ENCODE peak calls at places on chromosome 1, in nine cellular contexts. G is cerebellar nuclear complex, F is RPMI8226, H is left ventricle myocardium inferior, U is lung microvascular endothelial cell, V is AML-193, Z is T-helper 2 cell, T is mesothelial cell of epicardium, C is HT-29. J is an unnamed sample.

GRCh38 chr1:244047739-244048565 is 3.1 kb upstream of the ZBTB18 start:
- DNase-seq in G (peak), H (peak), V (peak), F (peak), Z (peak), U (peak), C (peak), T (peak), J (peak)

GRCh38 chr1:111219466-111220286 is 7.8 kb upstream of the CHI3L2 start:
- DNase-seq in C (no peak), G (no peak), F (peak), T (no peak), V (no peak), H (no peak), U (no peak), Z (peak), J (no peak)

GRCh38 chr1:50976890-50977574 is 7.0 kb downstream of the CDKN2C start:
- DNase-seq in F (no peak), G (no peak), V (no peak), Z (no peak), U (peak), T (no peak), H (no peak), C (no peak), J (peak)

GRCh38 chr1:6246497-6247295 is 2.7 kb downstream of the HES3 start:
- DNase-seq in F (peak), C (peak), V (peak), T (peak), U (peak), H (peak), Z (peak), G (peak), J (peak)

GRCh38 chr1:52348704-52349301 is 17.2 kb downstream of the CC2D1B start:
- DNase-seq in C (peak), U (peak), V (no peak), G (no peak), Z (no peak), F (no peak), H (no peak), T (no peak), J (no peak)

GRCh38 chr1:115322631-115323030 is 15.4 kb downstream of the NGF start:
- DNase-seq in F (no peak), C (no peak), V (no peak), G (no peak), H (no peak), U (no peak), T (no peak), Z (no peak), J (no peak)

GRCh38 chr1:7234471-7234755 is 449.2 kb downstream of the CAMTA1 start:
- DNase-seq in V (no peak), H (no peak), U (no peak), Z (no peak), G (no peak), C (no peak), T (no peak), F (no peak), J (no peak)

GRCh38 chr1:91124989-91125417 is 103.2 kb upstream of the ZNF644 start:
- DNase-seq in C (no peak), G (no peak), V (no peak), T (no peak), H (no peak), F (peak), Z (no peak), U (no peak), J (no peak)

GRCh38 chr1:7207875-7208646 is 422.8 kb downstream of the CAMTA1 start:
- DNase-seq in T (no peak), F (peak), Z (no peak), V (peak), H (no peak), G (no peak), C (peak), U (peak), J (no peak)

GRCh38 chr1:65434760-65435159 is 14.3 kb downstream of the LEPR start:
- DNase-seq in F (no peak), U (no peak), V (no peak), G (no peak), H (no peak), T (no peak), C (no peak), Z (no peak), J (no peak)

GRCh38 chr1:226611301-226611700 is 62.7 kb downstream of the STUM start:
- DNase-seq in T (no peak), C (no peak), G (no peak), U (no peak), F (no peak), H (no peak), Z (no peak), V (no peak), J (no peak)

GRCh38 chr1:234169161-234169849 is 204.0 kb upstream of the COA6 start:
- DNase-seq in C (no peak), V (no peak), T (no peak), G (no peak), H (no peak), F (no peak), U (no peak), Z (no peak), J (no peak)

GRCh38 chr1:112982328-112982727 is 26.3 kb upstream of the SLC16A1 start:
- DNase-seq in Z (no peak), U (no peak), F (no peak), H (no peak), C (no peak), G (no peak), V (no peak), T (no peak), J (no peak)

GRCh38 chr1:173503391-173503790 is 26.3 kb downstream of the PRDX6 start:
- DNase-seq in T (no peak), C (no peak), U (peak), F (peak), G (no peak), H (no peak), V (no peak), Z (no peak), J (no peak)

GRCh38 chr1:67058242-67058641 is 4.3 kb upstream of the SLC35D1 start:
- DNase-seq in H (no peak), V (no peak), C (no peak), Z (no peak), U (no peak), F (no peak), G (no peak), T (no peak), J (no peak)

GRCh38 chr1:245118066-245118465 is 36.7 kb upstream of the KIF26B start:
- DNase-seq in H (no peak), F (peak), T (no peak), G (no peak), U (no peak), C (no peak), V (no peak), Z (no peak), J (no peak)

GRCh38 chr1:45009956-45010854 is 919 bp downstream of the HECTD3 start:
- DNase-seq in H (peak), G (no peak), U (peak), V (no peak), Z (no peak), C (peak), F (peak), T (no peak), J (peak)

GRCh38 chr1:222387020-222387816 is 160.7 kb downstream of the HHIPL2 start:
- DNase-seq in Z (no peak), G (no peak), H (no peak), V (no peak), T (no peak), F (peak), U (no peak), C (peak), J (no peak)

GRCh38 chr1:156870734-156871133 is 10.1 kb downstream of the NTRK1 start:
- DNase-seq in F (no peak), V (no peak), U (peak), H (no peak), T (no peak), G (no peak), Z (no peak), C (no peak), J (no peak)

GRCh38 chr1:47780469-47780995 is 216.7 kb downstream of the TRABD2B start:
- DNase-seq in T (no peak), F (no peak), V (no peak), G (no peak), H (no peak), U (no peak), C (no peak), Z (no peak), J (no peak)

GRCh38 chr1:234593771-234594504 is 16.0 kb downstream of the IRF2BP2 start:
- DNase-seq in H (no peak), V (no peak), T (no peak), C (no peak), G (no peak), U (no peak), F (no peak), Z (no peak), J (no peak)

GRCh38 chr1:1624443-1625403 is 7.2 kb upstream of the MMP23B start:
- DNase-seq in T (peak), U (no peak), Z (no peak), H (peak), G (no peak), F (no peak), V (no peak), C (no peak), J (no peak)

GRCh38 chr1:201277441-201277840 is 5.9 kb upstream of the PKP1 start:
- DNase-seq in U (no peak), F (no peak), H (no peak), G (no peak), C (no peak), Z (no peak), V (no peak), T (no peak), J (no peak)

GRCh38 chr1:185342017-185342416 is 25.0 kb upstream of the IVNS1ABP start:
- DNase-seq in G (no peak), Z (no peak), C (no peak), V (no peak), H (no peak), F (no peak), T (no peak), U (no peak), J (no peak)

GRCh38 chr1:94621392-94621791 is 79.8 kb upstream of the F3 start:
- DNase-seq in U (no peak), Z (no peak), V (no peak), T (peak), G (no peak), F (peak), H (no peak), C (peak), J (no peak)

GRCh38 chr1:1109743-1110142 is 6.1 kb downstream of the C1orf159 start:
- DNase-seq in Z (no peak), V (no peak), H (no peak), U (no peak), F (no peak), C (peak), T (no peak), G (no peak), J (no peak)

GRCh38 chr1:214360525-214361164 is 79.7 kb downstream of the SMYD2 start:
- DNase-seq in G (no peak), H (no peak), T (no peak), F (no peak), U (no peak), Z (no peak), V (no peak), C (no peak), J (no peak)

GRCh38 chr1:99658031-99658290 is 12.0 kb downstream of the PALMD start:
- DNase-seq in U (no peak), F (no peak), T (no peak), C (no peak), Z (no peak), H (no peak), G (no peak), V (no peak), J (no peak)

GRCh38 chr1:11740258-11741192 is 4.6 kb downstream of the AGTRAP start:
- DNase-seq in G (no peak), C (no peak), V (peak), F (no peak), U (no peak), H (no peak), Z (no peak), T (no peak), J (peak)

GRCh38 chr1:212915245-212916091 is 34.9 kb upstream of the VASH2 start:
- DNase-seq in G (no peak), T (peak), V (peak), Z (no peak), U (peak), C (peak), F (peak), H (peak), J (no peak)

GRCh38 chr1:190296453-190296852 is 181.2 kb downstream of the BRINP3 start:
- DNase-seq in V (no peak), G (no peak), U (no peak), F (no peak), T (no peak), C (no peak), Z (no peak), H (no peak), J (no peak)

GRCh38 chr1:94792473-94792875 is 27.7 kb upstream of the SLC44A3 start:
- DNase-seq in U (peak), T (no peak), F (peak), G (no peak), Z (no peak), H (no peak), V (peak), C (peak), J (no peak)

GRCh38 chr1:37486680-37487618 is 12.6 kb downstream of the ZC3H12A start:
- DNase-seq in V (peak), G (no peak), T (peak), C (peak), Z (peak), F (peak), H (peak), U (peak), J (peak)